ENCODE peak calls at places on chromosomes 11 and 22, in four cellular contexts. Y is HepG2, K is A549, N is K562. A is an unnamed sample.

GRCh38 chr11:68911731-68912130 is 8.0 kb downstream of the IGHMBP2 start:
- DNase-seq in Y (no peak), K (no peak), N (no peak), A (no peak)

GRCh38 chr11:47469411-47470179 is 20.7 kb upstream of the RAPSN start:
- DNase-seq in Y (no peak), K (no peak), N (no peak), A (peak)

GRCh38 chr11:125956371-125956770 is 10.5 kb downstream of the VSIG10L2 start:
- DNase-seq in Y (no peak), K (no peak), N (no peak), A (peak)

GRCh38 chr22:41366323-41367014 is 15.3 kb upstream of the TEF start:
- DNase-seq in Y (no peak), K (no peak), N (no peak), A (no peak)

GRCh38 chr11:120304526-120304925 is 20.6 kb upstream of the TLCD5 start:
- DNase-seq in Y (no peak), K (peak), N (no peak), A (peak)

GRCh38 chr11:120303004-120303637 is 22.0 kb upstream of the TLCD5 start:
- DNase-seq in Y (peak), K (peak), N (peak), A (peak)

GRCh38 chr11:106384429-106384828 is 307.0 kb downstream of the AASDHPPT start:
- DNase-seq in Y (no peak), K (no peak), N (no peak), A (no peak)

GRCh38 chr22:41501209-41501608 is 32.3 kb downstream of the ACO2 start:
- DNase-seq in Y (peak), K (peak), N (no peak), A (no peak)

GRCh38 chr11:14914536-14914935 is 22.5 kb upstream of the CYP2R1 start:
- DNase-seq in Y (no peak), K (no peak), N (no peak), A (no peak)

GRCh38 chr22:27213766-27214581 is 556.6 kb downstream of the MIAT start:
- DNase-seq in Y (no peak), K (no peak), N (no peak), A (peak)

GRCh38 chr22:43170131-43170480 is 16.8 kb downstream of the TTLL12 start:
- DNase-seq in Y (no peak), K (no peak), N (no peak), A (no peak)

GRCh38 chr11:130163346-130164220 is 4.0 kb downstream of the ST14 start:
- DNase-seq in Y (peak), K (peak), N (peak), A (no peak)

GRCh38 chr11:43579171-43579918 is 101.2 kb upstream of the HSD17B12 start:
- DNase-seq in Y (no peak), K (peak), N (peak), A (peak)

GRCh38 chr22:32804036-32804435 is 2.5 kb downstream of the TIMP3 start:
- DNase-seq in Y (no peak), K (no peak), N (no peak), A (peak)

GRCh38 chr11:47394322-47395224 is 13.8 kb upstream of the SLC39A13 start:
- DNase-seq in Y (peak), K (no peak), N (peak), A (peak)

GRCh38 chr11:72568861-72569260 is 105.4 kb downstream of the PDE2A start:
- DNase-seq in Y (no peak), K (no peak), N (no peak), A (no peak)

GRCh38 chr11:114774599-114775365 is 96.5 kb downstream of the NXPE2 start:
- DNase-seq in Y (peak), K (peak), N (peak), A (peak)

GRCh38 chr11:111999111-111999510 is 26.1 kb upstream of the DLAT start:
- DNase-seq in Y (no peak), K (no peak), N (no peak), A (no peak)

GRCh38 chr11:122100222-122101080 is 15.6 kb downstream of the BLID start:
- DNase-seq in Y (no peak), K (no peak), N (no peak), A (peak)

GRCh38 chr11:118820412-118821357 is 29.7 kb upstream of the DDX6 start:
- DNase-seq in Y (no peak), K (no peak), N (no peak), A (no peak)

GRCh38 chr11:1760351-1761109 is 3.2 kb downstream of the CTSD start:
- DNase-seq in Y (no peak), K (no peak), N (peak), A (peak)

GRCh38 chr11:15327786-15328231 is 213.1 kb downstream of the INSC start:
- DNase-seq in Y (peak), K (peak), N (peak), A (peak)

GRCh38 chr11:73859671-73860070 is 17.0 kb downstream of the COA4 start:
- DNase-seq in Y (no peak), K (no peak), N (no peak), A (peak)

GRCh38 chr11:33868646-33869461 is 23.0 kb downstream of the LMO2 start:
- DNase-seq in Y (no peak), K (no peak), N (no peak), A (no peak)

GRCh38 chr22:20001082-20001638 is 15.5 kb downstream of the ARVCF start:
- DNase-seq in Y (no peak), K (no peak), N (no peak), A (peak)

GRCh38 chr11:115132829-115133228 is 371.4 kb downstream of the CADM1 start:
- DNase-seq in Y (peak), K (peak), N (peak), A (no peak)

GRCh38 chr22:30876221-30876751 is 92.3 kb downstream of the MORC2 start:
- DNase-seq in Y (no peak), K (no peak), N (no peak), A (no peak)

GRCh38 chr11:64687204-64687603 is 35.8 kb downstream of the NRXN2 start:
- DNase-seq in Y (no peak), K (no peak), N (no peak), A (no peak)

GRCh38 chr11:96122601-96123044 is 198.7 kb upstream of the MTMR2 start:
- DNase-seq in Y (no peak), K (no peak), N (no peak), A (peak)

GRCh38 chr11:12245091-12245490 is 132.3 kb upstream of the PARVA start:
- DNase-seq in Y (no peak), K (no peak), N (no peak), A (no peak)

GRCh38 chr22:31451709-31452571 is 37.7 kb downstream of the EIF4ENIF1 start:
- DNase-seq in Y (peak), K (peak), N (peak), A (peak)

GRCh38 chr11:128198206-128198605 is 389.2 kb downstream of the ETS1 start:
- DNase-seq in Y (no peak), K (no peak), N (no peak), A (no peak)

GRCh38 chr11:125939081-125939521 is 6.7 kb upstream of the VSIG10L2 start:
- DNase-seq in Y (no peak), K (no peak), N (no peak), A (no peak)

GRCh38 chr11:102202972-102203371 is 92.7 kb downstream of the YAP1 start:
- DNase-seq in Y (no peak), K (no peak), N (no peak), A (no peak)

GRCh38 chr22:46931881-46932280 is 169.4 kb downstream of the TBC1D22A start:
- DNase-seq in Y (no peak), K (no peak), N (no peak), A (peak)

GRCh38 chr11:288328-289144 is at the start of gene PGGHG:
- DNase-seq in Y (no peak), K (no peak), N (peak), A (no peak)

GRCh38 chr11:82899191-82899820 is 924 bp downstream of the PRCP start:
- DNase-seq in Y (peak), K (no peak), N (peak), A (no peak)
- TF ChIP-seq SMC3 in Y (no peak), K (no peak), N (no peak), A (no peak)

GRCh38 chr11:86515297-86516094 is 140.8 kb downstream of the CCDC81 start:
- DNase-seq in Y (no peak), K (no peak), N (no peak), A (peak)
- TF ChIP-seq MAFK in Y (no peak), K (no peak), N (no peak), A (no peak)

GRCh38 chr22:45318168-45318557 is 8.4 kb downstream of the FAM118A start:
- DNase-seq in Y (no peak), K (no peak), N (peak), A (peak)

GRCh38 chr22:45320326-45320976 is 10.7 kb downstream of the FAM118A start:
- DNase-seq in Y (no peak), K (no peak), N (no peak), A (peak)

GRCh38 chr22:45317551-45318167 is 7.9 kb downstream of the FAM118A start:
- DNase-seq in Y (no peak), K (peak), N (no peak), A (peak)

GRCh38 chr22:45318558-45319318 is 9.0 kb downstream of the FAM118A start:
- DNase-seq in Y (no peak), K (no peak), N (no peak), A (peak)

GRCh38 chr22:45319319-45319675 is 9.6 kb downstream of the FAM118A start:
- DNase-seq in Y (no peak), K (no peak), N (no peak), A (peak)
- TF ChIP-seq SMC3 in Y (no peak), K (no peak), N (no peak), A (no peak)

GRCh38 chr11:113166280-113166679 is 148.1 kb upstream of the TTC12 start:
- DNase-seq in Y (no peak), K (no peak), N (no peak), A (no peak)
- TF ChIP-seq MAFK in Y (no peak), K (no peak), N (no peak), A (no peak)

GRCh38 chr11:62922189-62922589 is 1.0 kb upstream of the CHRM1 start:
- DNase-seq in Y (no peak), K (no peak), N (no peak), A (no peak)

GRCh38 chr11:62921573-62922188 is 518 bp upstream of the CHRM1 start:
- DNase-seq in Y (no peak), K (no peak), N (no peak), A (peak)

GRCh38 chr11:62922653-62923371 is 1.6 kb upstream of the CHRM1 start:
- DNase-seq in Y (no peak), K (peak), N (peak), A (no peak)

GRCh38 chr11:62919898-62920640 is 1.1 kb downstream of the CHRM1 start:
- DNase-seq in Y (no peak), K (no peak), N (peak), A (no peak)

GRCh38 chr11:62921201-62921572 is at the start of gene CHRM1:
- DNase-seq in Y (no peak), K (no peak), N (no peak), A (no peak)
- TF ChIP-seq SMC3 in Y (no peak), K (no peak), N (no peak), A (no peak)

GRCh38 chr11:85948884-85949283 is 93.7 kb downstream of the CCDC83 start:
- DNase-seq in Y (no peak), K (no peak), N (no peak), A (peak)

GRCh38 chr11:85945296-85945695 is 90.1 kb downstream of the CCDC83 start:
- DNase-seq in Y (no peak), K (no peak), N (no peak), A (no peak)

GRCh38 chr11:85946221-85946620 is 91.0 kb downstream of the CCDC83 start:
- DNase-seq in Y (peak), K (no peak), N (no peak), A (peak)

GRCh38 chr11:85947431-85948272 is 92.5 kb downstream of the CCDC83 start:
- DNase-seq in Y (no peak), K (peak), N (no peak), A (peak)

GRCh38 chr11:85945788-85946187 is 90.6 kb downstream of the CCDC83 start:
- DNase-seq in Y (no peak), K (no peak), N (no peak), A (no peak)
- TF ChIP-seq MAFK in Y (no peak), K (no peak), N (no peak), A (no peak)

A was measured in IMR-90.